ENCODE peak calls at places on chromosomes 11 and 22, in seven cellular contexts. N is heart right ventricle, X is neural progenitor cell, Q is HCT116, V is lower lobe of right lung, J is neuronal stem cell, U is brain microvascular endothelial cell. D is an unnamed sample.

GRCh38 chr22:47994899-47995573 is 1232.6 kb downstream of the TBC1D22A start:
- DNase-seq in V (no peak), U (no peak), Q (no peak), J (no peak), X (no peak), N (no peak), D (no peak)

GRCh38 chr22:30305519-30305905 is 16.2 kb upstream of the CASTOR1 start:
- DNase-seq in N (peak; percentile 78), X (no peak), Q (no peak), V (no peak), J (no peak), U (no peak), D (no peak)

GRCh38 chr11:60985501-60985900 is 14.0 kb downstream of the CD6 start:
- DNase-seq in Q (no peak), J (no peak), V (no peak), X (no peak), N (no peak), U (no peak), D (no peak)

GRCh38 chr11:71204294-71204693 is 48.1 kb downstream of the SHANK2 start:
- DNase-seq in V (peak; percentile 24), N (no peak), X (no peak), Q (no peak), U (no peak), J (no peak), D (no peak)

GRCh38 chr11:420911-421321 is 6.1 kb upstream of the SIGIRR start:
- DNase-seq in X (no peak), V (peak; percentile 47), J (no peak), U (no peak), Q (no peak), N (no peak), D (no peak)

GRCh38 chr11:9405721-9406120 is 21.3 kb downstream of the IPO7 start:
- DNase-seq in U (no peak), J (no peak), N (no peak), V (no peak), Q (no peak), X (no peak), D (no peak)

GRCh38 chr11:702731-703461 is 3.1 kb upstream of the EPS8L2 start:
- DNase-seq in J (no peak), X (no peak), U (no peak), Q (no peak), N (no peak), V (peak; percentile 91), D (no peak)

GRCh38 chr11:44627911-44628729 is 62.7 kb downstream of the CD82 start:
- DNase-seq in X (no peak), Q (no peak), J (no peak), U (no peak), V (peak; percentile 70), N (peak; percentile 83), D (no peak)

GRCh38 chr11:116873391-116873790 is 36.0 kb upstream of the APOA1 start:
- DNase-seq in N (no peak), V (no peak), U (no peak), X (no peak), J (no peak), Q (no peak), D (no peak)

GRCh38 chr11:6629892-6630631 is 10.8 kb upstream of the TPP1 start:
- DNase-seq in Q (no peak), X (peak; percentile 84), N (no peak), U (no peak), J (peak; percentile 55), V (no peak), D (no peak)

GRCh38 chr11:70503201-70503877 is 105.0 kb downstream of the CTTN start:
- DNase-seq in X (peak; percentile 54), N (no peak), Q (no peak), U (no peak), V (peak; percentile 36), J (no peak), D (no peak)

GRCh38 chr11:518463-519202 is 11.6 kb upstream of the RNH1 start:
- DNase-seq in N (peak; percentile 88), J (peak; percentile 63), V (peak; percentile 95), Q (peak; percentile 85), U (peak; percentile 92), X (peak; percentile 86), D (no peak)

GRCh38 chr11:103673773-103674172 is 362.7 kb upstream of the DDI1 start:
- DNase-seq in Q (no peak), U (no peak), J (no peak), X (no peak), N (no peak), V (no peak), D (no peak)

GRCh38 chr22:25673721-25674120 is 68.3 kb upstream of the MYO18B start:
- DNase-seq in U (no peak), Q (no peak), J (no peak), V (no peak), N (no peak), X (no peak), D (no peak)

GRCh38 chr22:36641902-36642640 is 61.5 kb downstream of the CACNG2 start:
- DNase-seq in V (no peak), J (no peak), Q (no peak), U (peak; percentile 9), X (no peak), N (no peak), D (no peak)

GRCh38 chr11:134332189-134332631 is 422 bp downstream of the GLB1L2 start:
- DNase-seq in Q (no peak), X (peak; percentile 75), J (peak; percentile 35), N (no peak), U (no peak), V (no peak), D (no peak)

GRCh38 chr11:76124905-76125566 is 81.3 kb downstream of the WNT11 start:
- DNase-seq in X (no peak), Q (no peak), V (no peak), J (no peak), U (no peak), N (no peak), D (no peak)

GRCh38 chr11:86408845-86409244 is 34.2 kb downstream of the CCDC81 start:
- DNase-seq in N (no peak), J (no peak), U (no peak), V (no peak), X (no peak), Q (no peak), D (no peak)

DNA sequence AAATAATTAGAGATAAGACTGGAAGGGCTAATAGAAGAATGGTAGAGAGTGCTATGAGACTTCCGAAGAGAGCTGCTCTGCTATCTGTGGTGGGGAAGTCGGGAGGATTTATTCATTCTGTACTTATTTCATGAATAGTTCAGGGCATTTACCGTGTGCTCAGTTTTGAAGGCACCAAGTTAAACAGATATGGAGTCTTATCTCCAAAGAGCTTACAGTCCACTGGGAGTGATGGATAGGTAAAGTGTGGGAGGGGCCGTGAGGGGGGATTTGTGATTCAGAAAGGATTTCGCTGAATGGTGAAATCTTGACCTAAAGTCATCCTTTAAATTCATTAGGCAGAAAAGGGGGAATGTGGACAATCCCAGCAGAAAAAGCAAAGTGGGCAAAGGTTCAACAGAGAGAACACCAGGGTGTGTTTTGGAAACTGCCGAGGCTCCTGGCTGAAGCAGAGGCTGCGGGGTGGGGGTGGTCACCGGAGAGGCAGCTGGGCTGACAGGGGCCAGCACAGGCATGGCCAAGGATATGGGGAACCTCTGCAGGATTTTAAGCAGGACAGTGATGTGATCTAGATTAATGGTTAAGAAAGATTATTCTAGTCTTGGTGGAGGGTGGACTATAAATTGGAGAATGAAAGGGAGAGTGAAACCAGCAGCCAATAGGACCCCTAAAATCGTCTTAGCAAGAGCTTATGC is 91.2 kb downstream of the UBASH3B start:
- DNase-seq in Q (no peak), V (no peak), U (no peak), N (no peak), X (no peak), J (no peak), D (no peak)
- H3K27ac ChIP-seq in Q (no peak overlapping the region), V (no peak overlapping the region), U (no peak overlapping the region), N (no peak overlapping the region), X (no peak overlapping the region), J (no peak overlapping the region), D (no peak overlapping the region)

GRCh38 chr22:43157874-43158546 is 6.7 kb downstream of the TSPO start:
- DNase-seq in U (no peak), N (no peak), V (no peak), J (no peak), X (no peak), Q (no peak), D (no peak)

GRCh38 chr22:43155789-43156188 is 4.4 kb downstream of the TSPO start:
- DNase-seq in Q (no peak), X (no peak), U (no peak), V (no peak), J (no peak), N (no peak), D (no peak)

GRCh38 chr22:43153916-43154315 is 2.6 kb downstream of the TSPO start:
- DNase-seq in V (no peak), Q (no peak), U (no peak), N (no peak), X (no peak), J (no peak), D (no peak)

GRCh38 chr22:43152355-43153071 is 1.2 kb downstream of the TSPO start:
- DNase-seq in X (no peak), V (peak; percentile 91), N (peak; percentile 70), U (no peak), Q (no peak), J (no peak), D (no peak)

GRCh38 chr22:43154887-43155536 is 3.7 kb downstream of the TSPO start:
- DNase-seq in N (no peak), Q (no peak), X (no peak), V (peak; percentile 87), J (no peak), U (no peak), D (no peak)
- H3K27ac ChIP-seq in N (no peak overlapping the region), Q (no peak overlapping the region), X (no peak overlapping the region), V (peak overlapping the region; percentile 36), J (no peak overlapping the region), U (no peak overlapping the region), D (no peak overlapping the region)

DNA sequence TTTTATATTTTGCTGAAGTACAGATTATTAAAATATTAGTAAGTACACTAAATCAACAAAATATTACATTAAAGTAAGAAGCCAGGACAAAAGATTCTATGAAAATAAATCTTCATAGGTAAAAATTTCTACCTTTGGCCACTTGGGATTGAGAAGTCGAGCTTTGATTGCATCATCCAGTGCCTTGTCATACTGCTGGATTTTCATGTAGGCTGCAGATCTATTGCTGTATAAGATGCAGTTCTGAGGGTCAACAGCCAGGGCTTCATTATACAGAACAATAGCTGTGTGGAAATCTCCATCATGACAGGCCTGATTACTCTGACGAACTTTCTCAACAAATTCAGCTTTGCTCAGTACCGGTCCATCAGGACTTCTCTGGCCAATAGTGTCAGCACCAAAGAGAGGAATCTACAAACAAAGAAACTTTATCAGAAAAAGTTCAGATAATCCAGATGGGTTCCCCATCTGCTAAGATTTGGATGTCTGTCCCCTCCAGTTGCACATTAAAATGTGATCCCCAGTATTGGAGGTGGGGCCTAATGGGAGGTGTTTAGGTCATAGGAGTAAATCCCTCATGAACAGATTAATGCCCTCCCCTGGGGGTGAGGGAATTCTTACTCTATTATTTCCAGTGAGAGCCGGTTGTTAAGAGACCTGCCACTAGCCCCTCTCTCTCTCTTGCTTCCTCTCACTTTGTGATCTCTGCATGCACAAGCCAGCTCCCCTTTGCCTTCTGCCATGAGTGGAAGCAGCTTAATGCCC is 50.0 kb downstream of the TTC28 start:
- DNase-seq in J (no peak), X (peak; percentile 57), N (no peak), Q (peak; percentile 19), V (no peak), U (no peak), D (no peak)
- H3K27ac ChIP-seq in J (no peak overlapping the region), X (peak overlapping the region; percentile 87), N (no peak overlapping the region), Q (no peak overlapping the region), V (no peak overlapping the region), U (no peak overlapping the region), D (peak overlapping the region; percentile 60)

DNA sequence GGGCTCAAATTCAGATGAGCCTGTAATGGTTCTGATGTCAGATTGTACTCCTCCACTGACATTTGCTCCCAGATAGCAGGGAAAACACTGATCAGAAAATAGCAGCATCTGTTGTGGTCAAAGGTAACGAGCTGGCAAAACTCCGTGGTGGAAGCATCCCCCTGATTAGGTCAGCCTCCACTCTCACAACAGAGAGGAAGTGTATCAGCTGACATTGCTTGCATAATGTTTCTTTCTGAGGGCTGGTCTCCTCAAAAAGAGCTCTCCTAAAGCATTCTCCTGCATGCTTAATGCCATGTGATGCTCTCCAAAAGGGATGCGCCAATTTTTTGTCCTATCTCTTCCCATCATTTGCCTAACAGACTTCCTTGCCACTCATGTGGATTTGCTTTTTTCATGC is 6.2 kb upstream of the TENM4 start:
- DNase-seq in N (no peak), Q (no peak), J (no peak), V (no peak), U (no peak), X (no peak), D (no peak)
- H3K27ac ChIP-seq in N (no peak overlapping the region), Q (no peak overlapping the region), J (no peak overlapping the region), V (no peak overlapping the region), U (no peak overlapping the region), X (no peak overlapping the region), D (no peak overlapping the region)

D was measured in SK-N-MC.